ENCODE peak calls at places on chromosome 6, in five cellular contexts. One of them, this sample, is unnamed.

GRCh38 chr6:2852514-2852855 is 10.8 kb upstream of the SERPINB1 start:
- DNase-seq in Peyer's patch: no peak
- DNase-seq in HS-27A: no peak
- DNase-seq in AG08395: no peak
- DNase-seq in iris pigment epithelial cell: no peak
- DNase-seq in this sample: no peak

GRCh38 chr6:110566346-110567125 is 90.1 kb upstream of the SLC22A16 start:
- DNase-seq in AG08395: peak
- DNase-seq in Peyer's patch: peak
- DNase-seq in iris pigment epithelial cell: no peak
- DNase-seq in HS-27A: no peak
- DNase-seq in this sample: peak

GRCh38 chr6:39791850-39792500 is at the start of gene DAAM2:
- DNase-seq in AG08395: peak
- DNase-seq in iris pigment epithelial cell: peak
- DNase-seq in HS-27A: no peak
- DNase-seq in Peyer's patch: peak
- DNase-seq in this sample: peak

GRCh38 chr6:105898286-105898685 is 187.8 kb upstream of the PRDM1 start:
- DNase-seq in HS-27A: no peak
- DNase-seq in AG08395: peak
- DNase-seq in Peyer's patch: no peak
- DNase-seq in iris pigment epithelial cell: peak
- DNase-seq in this sample: peak

GRCh38 chr6:33692760-33693158 is 18.7 kb downstream of the UQCC2 start:
- DNase-seq in AG08395: peak
- DNase-seq in iris pigment epithelial cell: peak
- DNase-seq in Peyer's patch: peak
- DNase-seq in HS-27A: no peak
- DNase-seq in this sample: peak

GRCh38 chr6:18473765-18474164 is 86.6 kb downstream of the RNF144B start:
- DNase-seq in Peyer's patch: no peak
- DNase-seq in HS-27A: no peak
- DNase-seq in iris pigment epithelial cell: no peak
- DNase-seq in AG08395: no peak
- DNase-seq in this sample: no peak

GRCh38 chr6:135094403-135094821 is 39.8 kb upstream of the HBS1L start:
- DNase-seq in Peyer's patch: no peak
- DNase-seq in HS-27A: no peak
- DNase-seq in iris pigment epithelial cell: peak
- DNase-seq in AG08395: no peak
- DNase-seq in this sample: no peak

GRCh38 chr6:126963077-126963809 is 155.2 kb upstream of the RSPO3 start:
- DNase-seq in Peyer's patch: no peak
- DNase-seq in iris pigment epithelial cell: no peak
- DNase-seq in AG08395: no peak
- DNase-seq in HS-27A: no peak
- DNase-seq in this sample: no peak

GRCh38 chr6:90294614-90294988 is 2.0 kb downstream of the BACH2 start:
- DNase-seq in iris pigment epithelial cell: peak
- DNase-seq in AG08395: no peak
- DNase-seq in HS-27A: no peak
- DNase-seq in Peyer's patch: peak
- DNase-seq in this sample: no peak

GRCh38 chr6:100493206-100493888 is 28.6 kb upstream of the SIM1 start:
- DNase-seq in AG08395: no peak
- DNase-seq in HS-27A: no peak
- DNase-seq in iris pigment epithelial cell: no peak
- DNase-seq in Peyer's patch: no peak
- DNase-seq in this sample: no peak

GRCh38 chr6:89941847-89942497 is 47.7 kb downstream of the GJA10 start:
- DNase-seq in iris pigment epithelial cell: no peak
- DNase-seq in HS-27A: no peak
- DNase-seq in AG08395: no peak
- DNase-seq in Peyer's patch: no peak
- DNase-seq in this sample: no peak

GRCh38 chr6:35064508-35065440 is 76.4 kb downstream of the TCP11 start:
- DNase-seq in iris pigment epithelial cell: no peak
- DNase-seq in HS-27A: no peak
- DNase-seq in AG08395: no peak
- DNase-seq in Peyer's patch: no peak
- DNase-seq in this sample: no peak

GRCh38 chr6:70175770-70176169 is 127.1 kb downstream of the COL9A1 start:
- DNase-seq in Peyer's patch: no peak
- DNase-seq in iris pigment epithelial cell: no peak
- DNase-seq in HS-27A: no peak
- DNase-seq in AG08395: no peak
- DNase-seq in this sample: no peak

GRCh38 chr6:152267967-152268845 is 369.0 kb downstream of the SYNE1 start:
- DNase-seq in AG08395: no peak
- DNase-seq in HS-27A: no peak
- DNase-seq in Peyer's patch: no peak
- DNase-seq in iris pigment epithelial cell: peak
- DNase-seq in this sample: peak

GRCh38 chr6:40251609-40252008 is 317.3 kb upstream of the MOCS1 start:
- DNase-seq in Peyer's patch: no peak
- DNase-seq in HS-27A: no peak
- DNase-seq in iris pigment epithelial cell: no peak
- DNase-seq in AG08395: no peak
- DNase-seq in this sample: no peak

GRCh38 chr6:100269189-100269588 is 195.5 kb downstream of the SIM1 start:
- DNase-seq in Peyer's patch: no peak
- DNase-seq in HS-27A: peak
- DNase-seq in AG08395: peak
- DNase-seq in iris pigment epithelial cell: peak
- DNase-seq in this sample: peak

GRCh38 chr6:46378161-46378881 is 112.9 kb downstream of the RCAN2 start:
- DNase-seq in Peyer's patch: no peak
- DNase-seq in AG08395: no peak
- DNase-seq in HS-27A: no peak
- DNase-seq in iris pigment epithelial cell: no peak
- DNase-seq in this sample: no peak

GRCh38 chr6:25342784-25343183 is 63.6 kb downstream of the CARMIL1 start:
- DNase-seq in iris pigment epithelial cell: peak
- DNase-seq in HS-27A: no peak
- DNase-seq in AG08395: peak
- DNase-seq in Peyer's patch: no peak
- DNase-seq in this sample: peak

GRCh38 chr6:85389180-85389797 is 60.6 kb upstream of the NT5E start:
- DNase-seq in HS-27A: no peak
- DNase-seq in iris pigment epithelial cell: no peak
- DNase-seq in AG08395: no peak
- DNase-seq in Peyer's patch: no peak
- DNase-seq in this sample: no peak

GRCh38 chr6:25405442-25405841 is 126.3 kb downstream of the CARMIL1 start:
- DNase-seq in AG08395: no peak
- DNase-seq in iris pigment epithelial cell: no peak
- DNase-seq in HS-27A: no peak
- DNase-seq in Peyer's patch: no peak
- DNase-seq in this sample: no peak

GRCh38 chr6:51062166-51062722 is 243.6 kb downstream of the TFAP2B start:
- DNase-seq in AG08395: no peak
- DNase-seq in HS-27A: no peak
- DNase-seq in Peyer's patch: no peak
- DNase-seq in iris pigment epithelial cell: peak
- DNase-seq in this sample: no peak

GRCh38 chr6:166772518-166772917 is 145.5 kb upstream of the RPS6KA2 start:
- DNase-seq in HS-27A: no peak
- DNase-seq in Peyer's patch: no peak
- DNase-seq in iris pigment epithelial cell: no peak
- DNase-seq in AG08395: no peak
- DNase-seq in this sample: no peak

This sample was measured in AG20443.